ENCODE peak calls at places on chromosomes 1 and 21, in seven cellular contexts. One of them, this sample, is unnamed.

GRCh38 chr1:21117159-21117953 is 59.3 kb downstream of the EIF4G3 start:
- DNase-seq in foreskin fibroblast: no peak
- DNase-seq in bronchial epithelial cell: no peak
- DNase-seq in stomach: no peak
- DNase-seq in kidney: no peak
- DNase-seq in body of pancreas: no peak
- DNase-seq in brain microvascular endothelial cell: no peak
- DNase-seq in this sample: no peak

GRCh38 chr1:147541672-147542548 is 609 bp downstream of the BCL9 start:
- DNase-seq in foreskin fibroblast: peak; percentile 15
- DNase-seq in kidney: peak; percentile 85
- DNase-seq in body of pancreas: peak; percentile 50
- DNase-seq in stomach: peak; percentile 43
- DNase-seq in bronchial epithelial cell: peak; percentile 13
- DNase-seq in brain microvascular endothelial cell: peak; percentile 44
- DNase-seq in this sample: peak; percentile 42

GRCh38 chr21:17139696-17140095 is 373.1 kb upstream of the CXADR start:
- DNase-seq in stomach: no peak
- DNase-seq in body of pancreas: no peak
- DNase-seq in foreskin fibroblast: no peak
- DNase-seq in bronchial epithelial cell: peak; percentile 8
- DNase-seq in brain microvascular endothelial cell: no peak
- DNase-seq in kidney: no peak
- DNase-seq in this sample: no peak

GRCh38 chr1:8870605-8871538 is 7.6 kb downstream of the ENO1 start:
- DNase-seq in foreskin fibroblast: no peak
- DNase-seq in stomach: no peak
- DNase-seq in body of pancreas: no peak
- DNase-seq in bronchial epithelial cell: peak; percentile 73
- DNase-seq in kidney: no peak
- DNase-seq in brain microvascular endothelial cell: no peak
- DNase-seq in this sample: no peak

GRCh38 chr1:153565529-153566374 is at the start of gene S100A2:
- DNase-seq in brain microvascular endothelial cell: peak; percentile 77
- DNase-seq in body of pancreas: peak; percentile 40
- DNase-seq in foreskin fibroblast: peak; percentile 94
- DNase-seq in stomach: peak; percentile 46
- DNase-seq in bronchial epithelial cell: peak; percentile 98
- DNase-seq in kidney: peak; percentile 91
- DNase-seq in this sample: peak; percentile 86

GRCh38 chr1:69700770-69701169 is 133.0 kb downstream of the LRRC7 start:
- DNase-seq in body of pancreas: peak; percentile 28
- DNase-seq in foreskin fibroblast: no peak
- DNase-seq in brain microvascular endothelial cell: peak; percentile 33
- DNase-seq in kidney: no peak
- DNase-seq in stomach: no peak
- DNase-seq in bronchial epithelial cell: peak; percentile 37
- DNase-seq in this sample: peak; percentile 28

GRCh38 chr1:20366766-20367602 is 76.3 kb downstream of the VWA5B1 start:
- DNase-seq in stomach: no peak
- DNase-seq in brain microvascular endothelial cell: peak; percentile 25
- DNase-seq in bronchial epithelial cell: peak; percentile 31
- DNase-seq in foreskin fibroblast: peak; percentile 45
- DNase-seq in body of pancreas: peak; percentile 44
- DNase-seq in kidney: peak; percentile 76
- DNase-seq in this sample: peak; percentile 57

GRCh38 chr1:22206551-22207125 is 63.7 kb upstream of the WNT4 start:
- DNase-seq in body of pancreas: no peak
- DNase-seq in brain microvascular endothelial cell: no peak
- DNase-seq in bronchial epithelial cell: no peak
- DNase-seq in kidney: peak; percentile 22
- DNase-seq in stomach: no peak
- DNase-seq in foreskin fibroblast: peak; percentile 9
- DNase-seq in this sample: no peak

GRCh38 chr21:44930543-44930981 is 9.3 kb upstream of the SLX9 start:
- DNase-seq in bronchial epithelial cell: no peak
- DNase-seq in foreskin fibroblast: no peak
- DNase-seq in kidney: peak; percentile 78
- DNase-seq in stomach: no peak
- DNase-seq in brain microvascular endothelial cell: no peak
- DNase-seq in body of pancreas: no peak
- DNase-seq in this sample: no peak

GRCh38 chr1:245742891-245743290 is 588.1 kb downstream of the KIF26B start:
- DNase-seq in kidney: no peak
- DNase-seq in stomach: no peak
- DNase-seq in bronchial epithelial cell: no peak
- DNase-seq in body of pancreas: no peak
- DNase-seq in foreskin fibroblast: no peak
- DNase-seq in brain microvascular endothelial cell: peak; percentile 14
- DNase-seq in this sample: no peak

GRCh38 chr1:152050886-152051764 is 14.3 kb upstream of the S100A11 start:
- DNase-seq in kidney: no peak
- DNase-seq in foreskin fibroblast: no peak
- DNase-seq in bronchial epithelial cell: peak; percentile 96
- DNase-seq in body of pancreas: no peak
- DNase-seq in stomach: no peak
- DNase-seq in brain microvascular endothelial cell: no peak
- DNase-seq in this sample: peak; percentile 56

GRCh38 chr1:152048641-152048970 is 11.8 kb upstream of the S100A11 start:
- DNase-seq in foreskin fibroblast: no peak
- DNase-seq in body of pancreas: no peak
- DNase-seq in bronchial epithelial cell: no peak
- DNase-seq in stomach: no peak
- DNase-seq in brain microvascular endothelial cell: no peak
- DNase-seq in kidney: no peak
- DNase-seq in this sample: no peak

GRCh38 chr1:152049291-152050073 is 12.7 kb upstream of the S100A11 start:
- DNase-seq in kidney: no peak
- DNase-seq in brain microvascular endothelial cell: no peak
- DNase-seq in bronchial epithelial cell: peak; percentile 93
- DNase-seq in body of pancreas: no peak
- DNase-seq in foreskin fibroblast: peak; percentile 59
- DNase-seq in stomach: no peak
- DNase-seq in this sample: peak; percentile 78

GRCh38 chr1:152047607-152047953 is 10.8 kb upstream of the S100A11 start:
- DNase-seq in stomach: peak; percentile 77
- DNase-seq in body of pancreas: peak; percentile 92
- DNase-seq in foreskin fibroblast: no peak
- DNase-seq in bronchial epithelial cell: peak; percentile 98
- DNase-seq in brain microvascular endothelial cell: no peak
- DNase-seq in kidney: no peak
- DNase-seq in this sample: peak; percentile 94

GRCh38 chr1:152047954-152048640 is 11.3 kb upstream of the S100A11 start:
- DNase-seq in kidney: peak; percentile 97
- DNase-seq in brain microvascular endothelial cell: peak; percentile 99
- DNase-seq in body of pancreas: peak; percentile 94
- DNase-seq in stomach: peak; percentile 88
- DNase-seq in bronchial epithelial cell: peak; percentile 96
- DNase-seq in foreskin fibroblast: peak; percentile 99
- DNase-seq in this sample: peak; percentile 99
- TF ChIP-seq CTCF in kidney: peak; percentile 38
- TF ChIP-seq CTCF in brain microvascular endothelial cell: peak; percentile 82
- TF ChIP-seq CTCF in body of pancreas: peak; percentile 53
- TF ChIP-seq CTCF in stomach: no peak
- TF ChIP-seq CTCF in bronchial epithelial cell: peak; percentile 24
- TF ChIP-seq CTCF in foreskin fibroblast: peak; percentile 56
- TF ChIP-seq CTCF in this sample: peak; percentile 61

GRCh38 chr1:100250807-100251206 is 1.2 kb upstream of the DBT start:
- DNase-seq in kidney: no peak
- DNase-seq in bronchial epithelial cell: no peak
- DNase-seq in foreskin fibroblast: no peak
- DNase-seq in stomach: no peak
- DNase-seq in brain microvascular endothelial cell: no peak
- DNase-seq in body of pancreas: no peak
- DNase-seq in this sample: no peak

GRCh38 chr1:100250264-100250663 is 630 bp upstream of the DBT start:
- DNase-seq in foreskin fibroblast: no peak
- DNase-seq in body of pancreas: no peak
- DNase-seq in bronchial epithelial cell: no peak
- DNase-seq in kidney: no peak
- DNase-seq in brain microvascular endothelial cell: no peak
- DNase-seq in stomach: no peak
- DNase-seq in this sample: no peak

GRCh38 chr1:100246738-100247137 is 2.9 kb downstream of the DBT start:
- DNase-seq in foreskin fibroblast: no peak
- DNase-seq in stomach: no peak
- DNase-seq in bronchial epithelial cell: no peak
- DNase-seq in brain microvascular endothelial cell: no peak
- DNase-seq in body of pancreas: no peak
- DNase-seq in kidney: no peak
- DNase-seq in this sample: no peak

GRCh38 chr1:100249155-100249536 is 488 bp downstream of the DBT start:
- DNase-seq in bronchial epithelial cell: no peak
- DNase-seq in kidney: no peak
- DNase-seq in brain microvascular endothelial cell: no peak
- DNase-seq in foreskin fibroblast: no peak
- DNase-seq in body of pancreas: no peak
- DNase-seq in stomach: no peak
- DNase-seq in this sample: no peak

DNA sequence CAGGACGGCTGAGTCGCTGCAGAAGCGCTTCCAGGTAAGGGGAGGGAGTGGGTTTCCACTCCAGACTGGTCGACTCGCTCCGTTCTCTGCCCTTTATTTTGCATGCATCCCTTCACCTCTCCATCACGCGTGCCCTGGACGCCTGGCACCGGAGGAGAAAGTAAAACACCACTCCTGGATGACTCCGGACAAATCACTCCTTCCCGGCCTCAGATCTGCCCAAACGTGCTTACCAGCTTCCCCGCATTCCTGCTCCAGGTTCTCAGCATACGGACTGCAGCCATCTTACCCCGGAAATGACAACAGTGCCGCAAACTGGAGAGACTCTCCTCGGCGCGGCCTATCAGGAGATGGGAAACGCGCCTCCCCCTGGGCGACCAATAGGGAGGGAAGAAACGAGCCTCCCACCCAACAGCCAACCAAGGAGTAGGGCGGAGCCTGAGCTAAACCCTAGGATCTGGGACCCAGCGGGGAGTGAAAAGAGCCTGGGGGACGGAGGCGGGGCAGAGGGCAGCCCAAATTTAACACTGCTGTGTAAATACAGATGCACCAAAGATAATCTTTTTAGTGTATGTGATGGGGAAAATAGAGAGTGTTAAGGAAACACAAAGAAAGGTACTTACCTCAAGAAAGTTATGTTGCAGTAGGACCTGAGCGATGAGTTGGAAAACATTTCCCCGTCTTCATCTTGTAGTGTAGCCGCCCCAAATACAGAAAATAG is at the start of gene DBT:
- DNase-seq in brain microvascular endothelial cell: peak; percentile 95
- DNase-seq in kidney: peak; percentile 97
- DNase-seq in body of pancreas: peak; percentile 97
- DNase-seq in bronchial epithelial cell: peak; percentile 96
- DNase-seq in stomach: peak; percentile 95
- DNase-seq in foreskin fibroblast: peak; percentile 91
- DNase-seq in this sample: peak; percentile 95
- H3K4me3 ChIP-seq in brain microvascular endothelial cell: peak within 1 kb of the TSS; percentile 92
- H3K4me3 ChIP-seq in kidney: peak within 1 kb of the TSS; percentile 97
- H3K4me3 ChIP-seq in body of pancreas: peak within 1 kb of the TSS; percentile 46
- H3K4me3 ChIP-seq in bronchial epithelial cell: peak within 1 kb of the TSS; percentile 64
- H3K4me3 ChIP-seq in stomach: peak within 1 kb of the TSS; percentile 85
- H3K4me3 ChIP-seq in foreskin fibroblast: peak within 1 kb of the TSS; percentile 91
- H3K4me3 ChIP-seq in this sample: peak within 1 kb of the TSS; percentile 89

DNA sequence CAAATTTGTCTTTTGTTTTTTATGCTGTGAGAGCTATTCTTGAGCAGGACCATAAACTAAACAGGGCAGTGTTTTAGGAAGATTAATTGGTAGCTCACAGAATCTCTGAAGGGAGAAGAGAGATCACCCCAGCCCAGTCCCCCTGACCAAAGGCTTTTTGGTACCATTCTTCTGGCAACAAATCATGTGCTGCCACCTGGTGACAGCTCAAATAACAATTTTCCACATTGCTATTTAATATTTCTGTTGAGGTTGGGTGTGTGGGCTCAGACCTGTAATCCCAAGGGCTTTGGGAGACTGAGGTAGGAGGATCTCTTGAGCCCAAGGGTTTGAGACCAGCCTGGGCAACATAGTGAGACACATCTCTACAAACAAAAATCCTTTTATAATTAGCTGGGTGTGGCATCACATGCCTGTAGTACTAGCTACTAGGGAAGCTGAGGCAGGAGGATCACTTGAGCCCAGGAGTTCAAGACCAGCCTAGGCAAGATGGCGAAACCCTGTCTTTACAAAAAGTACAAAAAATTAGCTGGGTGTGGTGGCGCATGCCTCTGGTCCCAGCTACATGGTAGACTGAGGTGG is 2.2 kb upstream of the TESK2 start:
- DNase-seq in brain microvascular endothelial cell: peak; percentile 57
- DNase-seq in body of pancreas: peak; percentile 73
- DNase-seq in foreskin fibroblast: no peak
- DNase-seq in bronchial epithelial cell: peak; percentile 52
- DNase-seq in kidney: no peak
- DNase-seq in stomach: peak; percentile 56
- DNase-seq in this sample: peak; percentile 75
- TF ChIP-seq CTCF in brain microvascular endothelial cell: peak; percentile 59
- TF ChIP-seq CTCF in body of pancreas: peak; percentile 58
- TF ChIP-seq CTCF in foreskin fibroblast: peak; percentile 37
- TF ChIP-seq CTCF in bronchial epithelial cell: peak; percentile 55
- TF ChIP-seq CTCF in kidney: peak; percentile 65
- TF ChIP-seq CTCF in stomach: peak; percentile 18
- TF ChIP-seq CTCF in this sample: peak; percentile 57

GRCh38 chr1:95080446-95080845 is 7.7 kb upstream of the ALG14 start:
- DNase-seq in brain microvascular endothelial cell: no peak
- DNase-seq in bronchial epithelial cell: no peak
- DNase-seq in body of pancreas: no peak
- DNase-seq in foreskin fibroblast: no peak
- DNase-seq in stomach: no peak
- DNase-seq in kidney: no peak
- DNase-seq in this sample: no peak

GRCh38 chr1:95089888-95090287 is 17.1 kb upstream of the ALG14 start:
- DNase-seq in brain microvascular endothelial cell: no peak
- DNase-seq in kidney: no peak
- DNase-seq in bronchial epithelial cell: no peak
- DNase-seq in foreskin fibroblast: no peak
- DNase-seq in stomach: no peak
- DNase-seq in body of pancreas: no peak
- DNase-seq in this sample: no peak

GRCh38 chr1:95084317-95085176 is 11.8 kb upstream of the ALG14 start:
- DNase-seq in stomach: no peak
- DNase-seq in bronchial epithelial cell: peak; percentile 36
- DNase-seq in kidney: no peak
- DNase-seq in body of pancreas: peak; percentile 17
- DNase-seq in foreskin fibroblast: peak; percentile 48
- DNase-seq in brain microvascular endothelial cell: peak; percentile 14
- DNase-seq in this sample: peak; percentile 41

GRCh38 chr1:95086949-95087533 is 14.3 kb upstream of the ALG14 start:
- DNase-seq in foreskin fibroblast: peak; percentile 83
- DNase-seq in kidney: no peak
- DNase-seq in brain microvascular endothelial cell: peak; percentile 91
- DNase-seq in body of pancreas: peak; percentile 52
- DNase-seq in stomach: no peak
- DNase-seq in bronchial epithelial cell: peak; percentile 62
- DNase-seq in this sample: peak; percentile 96

DNA sequence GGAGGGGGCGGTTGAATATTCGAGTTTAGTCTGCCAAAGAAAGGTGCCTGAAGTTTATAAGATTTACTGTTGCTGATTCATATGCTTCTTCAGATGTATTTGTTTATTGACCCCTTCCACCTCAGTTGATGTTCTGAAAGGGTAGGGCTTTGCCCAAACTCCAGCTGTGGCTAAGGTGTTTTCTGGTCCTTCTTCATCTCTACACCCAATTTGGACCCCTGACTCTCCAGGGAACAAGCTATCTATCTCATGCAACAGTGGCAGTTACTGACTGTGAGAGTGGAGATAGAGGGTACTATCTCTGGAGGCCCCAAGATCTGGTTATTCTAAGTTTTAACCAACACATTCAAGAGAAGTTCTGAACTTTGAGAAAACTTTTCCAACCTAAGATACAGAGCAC is 12.6 kb upstream of the ALG14 start:
- DNase-seq in foreskin fibroblast: no peak
- DNase-seq in brain microvascular endothelial cell: no peak
- DNase-seq in bronchial epithelial cell: no peak
- DNase-seq in body of pancreas: no peak
- DNase-seq in kidney: no peak
- DNase-seq in stomach: no peak
- DNase-seq in this sample: no peak
- H3K4me3 ChIP-seq in foreskin fibroblast: no peak overlapping the region
- H3K4me3 ChIP-seq in brain microvascular endothelial cell: no peak overlapping the region
- H3K4me3 ChIP-seq in bronchial epithelial cell: no peak overlapping the region
- H3K4me3 ChIP-seq in body of pancreas: no peak overlapping the region
- H3K4me3 ChIP-seq in kidney: no peak overlapping the region
- H3K4me3 ChIP-seq in stomach: no peak overlapping the region
- H3K4me3 ChIP-seq in this sample: no peak overlapping the region

This sample was measured in cardiac fibroblast.